ENCODE peak calls at places on chromosomes 11 and 22, in five cellular contexts. One of them, this sample, is unnamed. For H3K36me3, the result is how much of the 10 kb centered on the place peaks cover.

GRCh38 chr22:38843716-38844660 is at the start of gene NPTXR:
- DNase-seq in esophagus muscularis mucosa: no peak
- DNase-seq in suprapubic skin: no peak
- DNase-seq in H1: peak
- DNase-seq in transverse colon: peak
- DNase-seq in this sample: peak

GRCh38 chr11:35272391-35272821 is 133.4 kb downstream of the CD44 start:
- DNase-seq in esophagus muscularis mucosa: no peak
- DNase-seq in suprapubic skin: no peak
- DNase-seq in H1: no peak
- DNase-seq in transverse colon: peak
- DNase-seq in this sample: no peak

GRCh38 chr11:114197799-114198500 is 98.2 kb upstream of the NNMT start:
- DNase-seq in esophagus muscularis mucosa: no peak
- DNase-seq in suprapubic skin: no peak
- DNase-seq in H1: no peak
- DNase-seq in transverse colon: peak
- DNase-seq in this sample: peak

GRCh38 chr11:10309163-10310093 is 4.6 kb downstream of the ADM start:
- DNase-seq in esophagus muscularis mucosa: peak
- DNase-seq in suprapubic skin: peak
- DNase-seq in H1: no peak
- DNase-seq in transverse colon: peak
- DNase-seq in this sample: peak

GRCh38 chr11:66886317-66886588 is 29.4 kb downstream of the LRFN4 start:
- DNase-seq in esophagus muscularis mucosa: no peak
- DNase-seq in suprapubic skin: no peak
- DNase-seq in H1: no peak
- DNase-seq in transverse colon: no peak
- DNase-seq in this sample: no peak

GRCh38 chr11:125072210-125072960 is 9.3 kb downstream of the SLC37A2 start:
- DNase-seq in esophagus muscularis mucosa: no peak
- DNase-seq in suprapubic skin: no peak
- DNase-seq in H1: no peak
- DNase-seq in transverse colon: peak
- DNase-seq in this sample: no peak

GRCh38 chr11:110858556-110858921 is 146.3 kb upstream of the ARHGAP20 start:
- DNase-seq in esophagus muscularis mucosa: no peak
- DNase-seq in suprapubic skin: peak
- DNase-seq in H1: no peak
- DNase-seq in transverse colon: peak
- DNase-seq in this sample: no peak

GRCh38 chr11:114915871-114916270 is 237.5 kb downstream of the NXPE2 start:
- DNase-seq in esophagus muscularis mucosa: peak
- DNase-seq in suprapubic skin: no peak
- DNase-seq in H1: no peak
- DNase-seq in transverse colon: no peak
- DNase-seq in this sample: no peak

GRCh38 chr11:93490996-93491618 is 52.1 kb downstream of the SMCO4 start:
- DNase-seq in esophagus muscularis mucosa: no peak
- DNase-seq in suprapubic skin: no peak
- DNase-seq in H1: no peak
- DNase-seq in transverse colon: no peak
- DNase-seq in this sample: no peak

GRCh38 chr22:23225724-23226496 is 45.6 kb downstream of the BCR start:
- DNase-seq in esophagus muscularis mucosa: no peak
- DNase-seq in suprapubic skin: no peak
- DNase-seq in H1: no peak
- DNase-seq in transverse colon: peak
- DNase-seq in this sample: no peak

GRCh38 chr11:1829039-1829820 is 5.6 kb upstream of the SYT8 start:
- DNase-seq in esophagus muscularis mucosa: no peak
- DNase-seq in suprapubic skin: no peak
- DNase-seq in H1: no peak
- DNase-seq in transverse colon: no peak
- DNase-seq in this sample: no peak

GRCh38 chr11:100687032-100687629 is at the start of gene ARHGAP42:
- DNase-seq in esophagus muscularis mucosa: no peak
- DNase-seq in suprapubic skin: peak
- DNase-seq in H1: peak
- DNase-seq in transverse colon: peak
- DNase-seq in this sample: peak

GRCh38 chr11:3834349-3835099 is 6.2 kb downstream of the RHOG start:
- DNase-seq in esophagus muscularis mucosa: no peak
- DNase-seq in suprapubic skin: no peak
- DNase-seq in H1: no peak
- DNase-seq in transverse colon: peak
- DNase-seq in this sample: no peak

GRCh38 chr22:20429254-20430100 is 8.1 kb downstream of the SCARF2 start:
- DNase-seq in esophagus muscularis mucosa: no peak
- DNase-seq in suprapubic skin: peak
- DNase-seq in H1: peak
- DNase-seq in transverse colon: peak
- DNase-seq in this sample: peak

GRCh38 chr22:30856699-30857098 is 111.9 kb downstream of the MORC2 start:
- DNase-seq in esophagus muscularis mucosa: no peak
- DNase-seq in suprapubic skin: peak
- DNase-seq in H1: no peak
- DNase-seq in transverse colon: no peak
- DNase-seq in this sample: no peak

GRCh38 chr11:116109228-116109627 is 605.0 kb upstream of the CADM1 start:
- DNase-seq in esophagus muscularis mucosa: no peak
- DNase-seq in suprapubic skin: no peak
- DNase-seq in H1: no peak
- DNase-seq in transverse colon: no peak
- DNase-seq in this sample: no peak

GRCh38 chr11:2196970-2197770 is 25.6 kb upstream of the TH start:
- DNase-seq in esophagus muscularis mucosa: peak
- DNase-seq in suprapubic skin: no peak
- DNase-seq in H1: peak
- DNase-seq in transverse colon: peak
- DNase-seq in this sample: peak

GRCh38 chr11:77205467-77206263 is 77.6 kb downstream of the MYO7A start:
- DNase-seq in esophagus muscularis mucosa: no peak
- DNase-seq in suprapubic skin: peak
- DNase-seq in H1: no peak
- DNase-seq in transverse colon: no peak
- DNase-seq in this sample: peak

GRCh38 chr11:33063326-33063775 is 24.0 kb downstream of the TCP11L1 start:
- DNase-seq in esophagus muscularis mucosa: no peak
- DNase-seq in suprapubic skin: no peak
- DNase-seq in H1: no peak
- DNase-seq in transverse colon: no peak
- DNase-seq in this sample: no peak

GRCh38 chr22:32534252-32535215 is 59.9 kb downstream of the FBXO7 start:
- DNase-seq in esophagus muscularis mucosa: no peak
- DNase-seq in suprapubic skin: peak
- DNase-seq in H1: no peak
- DNase-seq in transverse colon: peak
- DNase-seq in this sample: no peak

GRCh38 chr11:36354221-36355003 is 58.3 kb downstream of the PRR5L start:
- DNase-seq in esophagus muscularis mucosa: peak
- DNase-seq in suprapubic skin: no peak
- DNase-seq in H1: no peak
- DNase-seq in transverse colon: no peak
- DNase-seq in this sample: no peak
- TF ChIP-seq EP300 in esophagus muscularis mucosa: no peak
- TF ChIP-seq EP300 in suprapubic skin: no peak
- TF ChIP-seq EP300 in H1: no peak
- TF ChIP-seq EP300 in transverse colon: no peak
- TF ChIP-seq EP300 in this sample: no peak

DNA sequence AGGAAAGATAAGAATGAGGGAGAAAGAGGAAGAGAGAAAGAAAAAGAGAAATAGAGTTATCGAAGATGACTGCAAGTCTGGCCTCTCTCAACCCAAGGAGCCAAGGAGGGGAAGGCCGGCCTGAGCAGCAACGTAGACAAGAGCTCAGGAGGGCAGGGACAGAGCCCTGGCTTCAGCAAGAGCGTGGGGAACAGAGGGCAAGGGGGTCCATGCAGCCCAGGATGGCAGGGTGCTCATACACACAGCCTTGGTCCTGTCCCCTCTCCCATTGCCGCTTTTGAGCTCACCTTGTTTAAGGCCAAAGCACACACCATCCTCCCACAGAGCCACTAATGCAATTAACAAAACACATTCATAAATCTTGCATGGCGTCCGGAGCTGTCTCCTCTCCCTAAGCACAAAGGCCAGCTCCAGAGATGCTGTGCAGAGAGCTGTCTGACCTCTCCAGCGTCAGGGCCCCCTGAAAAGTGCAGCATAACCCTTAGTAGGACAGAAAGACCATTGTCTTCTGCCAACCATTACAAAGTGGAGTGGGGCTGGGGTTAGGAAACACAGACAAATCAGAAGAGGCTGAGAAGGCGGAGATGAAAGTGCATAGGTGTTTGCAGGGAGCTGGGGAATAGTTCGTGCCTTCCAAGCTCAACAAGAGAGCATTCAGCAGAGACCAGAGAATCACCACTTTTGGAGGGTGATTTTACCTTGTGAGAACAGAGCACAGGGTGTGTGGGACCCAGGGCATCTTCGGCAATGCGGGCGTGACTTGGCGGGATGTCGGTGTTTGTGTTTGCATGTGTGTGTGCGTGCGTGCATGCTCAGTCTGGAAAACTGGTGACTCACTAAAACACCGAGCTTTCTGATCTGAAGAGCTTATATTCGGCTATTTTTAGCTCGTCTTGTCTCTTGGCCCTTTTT is 28.2 kb upstream of the JAM3 start:
- DNase-seq in esophagus muscularis mucosa: no peak
- DNase-seq in suprapubic skin: no peak
- DNase-seq in H1: no peak
- DNase-seq in transverse colon: no peak
- DNase-seq in this sample: peak
- H3K27ac ChIP-seq in esophagus muscularis mucosa: peak
- H3K27ac ChIP-seq in suprapubic skin: peak
- H3K27ac ChIP-seq in H1: no peak
- H3K27ac ChIP-seq in transverse colon: peak
- H3K27ac ChIP-seq in this sample: peak

GRCh38 chr11:112029460-112029859 is 4.3 kb downstream of the DLAT start:
- DNase-seq in esophagus muscularis mucosa: no peak
- DNase-seq in suprapubic skin: no peak
- DNase-seq in H1: no peak
- DNase-seq in transverse colon: no peak
- DNase-seq in this sample: no peak
- H3K36me3 ChIP-seq in esophagus muscularis mucosa: half or more
- H3K36me3 ChIP-seq in suprapubic skin: under half
- H3K36me3 ChIP-seq in H1: under half
- H3K36me3 ChIP-seq in transverse colon: under half
- H3K36me3 ChIP-seq in this sample: under half

GRCh38 chr11:134033276-134033675 is 35.6 kb upstream of the JAM3 start:
- DNase-seq in esophagus muscularis mucosa: no peak
- DNase-seq in suprapubic skin: no peak
- DNase-seq in H1: no peak
- DNase-seq in transverse colon: no peak
- DNase-seq in this sample: no peak
- TF ChIP-seq EP300 in esophagus muscularis mucosa: no peak
- TF ChIP-seq EP300 in suprapubic skin: no peak
- TF ChIP-seq EP300 in H1: no peak
- TF ChIP-seq EP300 in transverse colon: no peak
- TF ChIP-seq EP300 in this sample: no peak

DNA sequence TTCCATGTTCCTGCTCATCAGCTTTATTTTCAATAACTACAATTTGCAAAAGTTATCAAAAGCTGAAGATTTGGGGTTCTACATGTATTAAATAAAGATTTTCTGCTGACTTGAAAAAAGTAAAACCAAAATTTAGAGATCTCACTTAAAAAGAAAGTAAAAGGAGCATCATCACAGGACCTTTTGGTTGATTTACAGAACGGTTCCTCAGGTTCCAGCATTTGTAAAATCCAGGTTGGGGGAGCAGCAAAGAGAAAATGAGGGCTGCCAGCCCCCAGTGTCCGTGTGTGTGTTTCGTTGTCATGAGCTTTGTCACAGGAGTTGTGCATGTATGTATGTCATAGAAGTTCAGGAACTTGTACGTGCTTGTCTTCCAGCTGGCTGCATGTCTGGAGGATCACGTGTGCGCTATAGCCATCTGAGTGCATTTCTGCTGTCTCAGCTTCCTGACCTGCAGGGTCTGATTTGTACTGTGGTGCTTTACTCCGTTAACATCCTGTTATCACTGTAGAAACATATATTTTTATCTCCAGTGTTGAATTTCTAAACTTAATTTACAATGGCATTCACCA is 15.8 kb downstream of the MOV10L1 start:
- DNase-seq in esophagus muscularis mucosa: no peak
- DNase-seq in suprapubic skin: no peak
- DNase-seq in H1: no peak
- DNase-seq in transverse colon: no peak
- DNase-seq in this sample: no peak
- H3K27ac ChIP-seq in esophagus muscularis mucosa: no peak
- H3K27ac ChIP-seq in suprapubic skin: no peak
- H3K27ac ChIP-seq in H1: no peak
- H3K27ac ChIP-seq in transverse colon: no peak
- H3K27ac ChIP-seq in this sample: no peak